ENCODE peak calls at places on chromosomes 7 and 10, in five cellular contexts. One of them, this sample, is unnamed.

GRCh38 chr10:71927669-71928592 is 36.3 kb upstream of the CHST3 start:
- DNase-seq in mesothelial cell of epicardium: no peak
- DNase-seq in AG08396: peak
- DNase-seq in EH: peak
- DNase-seq in SHP77: no peak
- DNase-seq in this sample: no peak

GRCh38 chr7:99730262-99730810 is 4.7 kb downstream of the CYP3A7 start:
- DNase-seq in EH: no peak
- DNase-seq in mesothelial cell of epicardium: no peak
- DNase-seq in AG08396: no peak
- DNase-seq in SHP77: no peak
- DNase-seq in this sample: no peak

GRCh38 chr7:156223935-156224334 is 411.7 kb upstream of the SHH start:
- DNase-seq in mesothelial cell of epicardium: no peak
- DNase-seq in SHP77: no peak
- DNase-seq in EH: no peak
- DNase-seq in AG08396: no peak
- DNase-seq in this sample: no peak

GRCh38 chr7:143046334-143046935 is 5.7 kb upstream of the OR6V1 start:
- DNase-seq in mesothelial cell of epicardium: no peak
- DNase-seq in EH: no peak
- DNase-seq in SHP77: no peak
- DNase-seq in AG08396: no peak
- DNase-seq in this sample: no peak

GRCh38 chr10:92742331-92743228 is 52.8 kb downstream of the HHEX start:
- DNase-seq in SHP77: no peak
- DNase-seq in EH: no peak
- DNase-seq in mesothelial cell of epicardium: no peak
- DNase-seq in AG08396: no peak
- DNase-seq in this sample: no peak

GRCh38 chr10:4409281-4409680 is 416.7 kb upstream of the AKR1E2 start:
- DNase-seq in EH: no peak
- DNase-seq in SHP77: no peak
- DNase-seq in mesothelial cell of epicardium: no peak
- DNase-seq in AG08396: no peak
- DNase-seq in this sample: no peak

GRCh38 chr10:31083765-31084184 is 52.1 kb upstream of the ZNF438 start:
- DNase-seq in mesothelial cell of epicardium: no peak
- DNase-seq in AG08396: no peak
- DNase-seq in EH: peak
- DNase-seq in SHP77: peak
- DNase-seq in this sample: peak

GRCh38 chr10:5651086-5651764 is 15.2 kb downstream of the ASB13 start:
- DNase-seq in EH: no peak
- DNase-seq in mesothelial cell of epicardium: no peak
- DNase-seq in SHP77: no peak
- DNase-seq in AG08396: no peak
- DNase-seq in this sample: no peak

GRCh38 chr7:28835800-28836199 is 122.3 kb downstream of the TRIL start:
- DNase-seq in mesothelial cell of epicardium: no peak
- DNase-seq in AG08396: peak
- DNase-seq in EH: peak
- DNase-seq in SHP77: no peak
- DNase-seq in this sample: no peak

GRCh38 chr7:27661776-27662489 is 750 bp downstream of the HIBADH start:
- DNase-seq in mesothelial cell of epicardium: no peak
- DNase-seq in AG08396: no peak
- DNase-seq in SHP77: no peak
- DNase-seq in EH: peak
- DNase-seq in this sample: no peak

GRCh38 chr10:114309111-114309651 is 70.1 kb downstream of the VWA2 start:
- DNase-seq in mesothelial cell of epicardium: no peak
- DNase-seq in SHP77: no peak
- DNase-seq in AG08396: peak
- DNase-seq in EH: peak
- DNase-seq in this sample: no peak

GRCh38 chr7:91866599-91867148 is 13.8 kb downstream of the MTERF1 start:
- DNase-seq in EH: no peak
- DNase-seq in mesothelial cell of epicardium: no peak
- DNase-seq in AG08396: no peak
- DNase-seq in SHP77: no peak
- DNase-seq in this sample: no peak

GRCh38 chr10:47261121-47261520 is 38.9 kb upstream of the GDF10 start:
- DNase-seq in EH: no peak
- DNase-seq in AG08396: no peak
- DNase-seq in mesothelial cell of epicardium: no peak
- DNase-seq in SHP77: no peak
- DNase-seq in this sample: no peak

GRCh38 chr10:63114031-63114814 is 18.9 kb upstream of the NRBF2 start:
- DNase-seq in mesothelial cell of epicardium: no peak
- DNase-seq in EH: peak
- DNase-seq in AG08396: peak
- DNase-seq in SHP77: no peak
- DNase-seq in this sample: no peak

GRCh38 chr10:62231371-62231770 is 37.3 kb downstream of the RTKN2 start:
- DNase-seq in SHP77: no peak
- DNase-seq in mesothelial cell of epicardium: no peak
- DNase-seq in EH: peak
- DNase-seq in AG08396: peak
- DNase-seq in this sample: no peak

GRCh38 chr10:110480387-110480786 is 17.3 kb upstream of the DUSP5 start:
- DNase-seq in mesothelial cell of epicardium: no peak
- DNase-seq in AG08396: no peak
- DNase-seq in EH: no peak
- DNase-seq in SHP77: no peak
- DNase-seq in this sample: no peak

This sample was measured in NCI-H774.